ENCODE peak calls at places on chromosomes 6 and 20, in five cellular contexts. C is A172, S is GM13977, R is fibroblast of mammary gland, J is heart right ventricle. Z is an unnamed sample.
A peak's percentile ranks its signal among the peaks of the same experiment; 100 is the strongest.

GRCh38 chr6:140684776-140685550 is 1310.5 kb upstream of the CITED2 start:
- DNase-seq in R (no peak), J (no peak), C (no peak), S (no peak), Z (no peak)

GRCh38 chr6:77650098-77650663 is 2.7 kb upstream of the MEI4 start:
- DNase-seq in S (peak; percentile 21), R (no peak), C (no peak), J (peak; percentile 47), Z (peak; percentile 5)

GRCh38 chr6:2215342-2215741 is 30.1 kb downstream of the GMDS start:
- DNase-seq in J (no peak), S (no peak), C (peak; percentile 30), R (no peak), Z (no peak)

GRCh38 chr20:3896302-3896701 is 7.1 kb downstream of the PANK2 start:
- DNase-seq in J (no peak), S (no peak), R (peak; percentile 75), C (no peak), Z (no peak)

GRCh38 chr6:116016846-116017545 is 43.7 kb downstream of the FRK start:
- DNase-seq in C (no peak), J (no peak), R (no peak), S (no peak), Z (no peak)

GRCh38 chr6:39093167-39093708 is 21.7 kb downstream of the SAYSD1 start:
- DNase-seq in C (no peak), S (no peak), J (no peak), R (no peak), Z (no peak)

GRCh38 chr6:118240878-118241528 is 307.1 kb upstream of the PLN start:
- DNase-seq in R (no peak), S (no peak), J (no peak), C (no peak), Z (no peak)

GRCh38 chr6:24721461-24722215 is 2.7 kb upstream of the C6orf62 start:
- DNase-seq in R (peak; percentile 57), J (peak; percentile 84), S (peak; percentile 67), C (no peak), Z (no peak)

GRCh38 chr6:140043357-140043756 is 668.9 kb upstream of the CITED2 start:
- DNase-seq in R (peak; percentile 97), S (no peak), C (peak; percentile 98), J (no peak), Z (peak; percentile 66)

GRCh38 chr6:68252632-68253031 is 382.4 kb upstream of the ADGRB3 start:
- DNase-seq in C (no peak), S (peak; percentile 15), J (no peak), R (no peak), Z (no peak)

GRCh38 chr6:88669475-88669874 is 293.9 kb downstream of the RNGTT start:
- DNase-seq in R (no peak), S (no peak), C (no peak), J (no peak), Z (no peak)

GRCh38 chr6:17167327-17167979 is 65.6 kb downstream of the STMND1 start:
- DNase-seq in S (no peak), C (peak; percentile 48), R (peak; percentile 19), J (peak; percentile 34), Z (peak; percentile 79)

GRCh38 chr6:61809004-61809595 is 476.9 kb downstream of the KHDRBS2 start:
- DNase-seq in S (peak; percentile 12), C (peak; percentile 0), J (no peak), R (peak; percentile 10), Z (peak; percentile 5)

GRCh38 chr6:88965691-88966090 is 2.3 kb upstream of the RNGTT start:
- DNase-seq in S (no peak), R (no peak), C (no peak), J (no peak), Z (no peak)

GRCh38 chr6:26045046-26045938 is 41.9 kb upstream of the HFE start:
- DNase-seq in C (peak; percentile 85), S (peak; percentile 83), R (peak; percentile 95), J (peak; percentile 31), Z (no peak)

GRCh38 chr6:112415366-112415765 is 68.2 kb downstream of the RFPL4B start:
- DNase-seq in S (no peak), J (no peak), C (no peak), R (no peak), Z (no peak)

GRCh38 chr6:19999319-20000191 is 162.4 kb downstream of the ID4 start:
- DNase-seq in R (peak; percentile 28), C (peak; percentile 53), S (no peak), J (no peak), Z (peak; percentile 46)

GRCh38 chr20:59253325-59253724 is 47.1 kb upstream of the EDN3 start:
- DNase-seq in C (no peak), J (no peak), S (no peak), R (no peak), Z (no peak)

GRCh38 chr6:51619042-51619799 is 468.2 kb downstream of the PKHD1 start:
- DNase-seq in C (no peak), R (no peak), J (no peak), S (no peak), Z (no peak)

GRCh38 chr6:111480988-111481830 is 1.8 kb downstream of the REV3L start:
- DNase-seq in J (no peak), S (no peak), R (peak; percentile 50), C (no peak), Z (no peak)

GRCh38 chr20:58890454-58891075 is 38.0 kb downstream of the GNAS start:
- DNase-seq in S (peak; percentile 64), R (peak; percentile 72), J (peak; percentile 78), C (no peak), Z (peak; percentile 52)

GRCh38 chr20:57166568-57167291 is 99.7 kb downstream of the BMP7 start:
- DNase-seq in R (no peak), S (no peak), J (no peak), C (no peak), Z (no peak)

GRCh38 chr6:3304500-3305215 is 45.9 kb downstream of the PSMG4 start:
- DNase-seq in C (no peak), S (no peak), J (no peak), R (no peak), Z (no peak)

GRCh38 chr6:149924933-149925252 is 2.0 kb upstream of the RAET1G start:
- DNase-seq in C (no peak), J (no peak), R (no peak), S (no peak), Z (no peak)

GRCh38 chr6:100456881-100457220 is 7.9 kb downstream of the SIM1 start:
- DNase-seq in S (no peak), J (no peak), R (no peak), C (no peak), Z (no peak)

GRCh38 chr20:31890646-31891045 is 20.2 kb downstream of the TTLL9 start:
- DNase-seq in R (no peak), S (no peak), J (no peak), C (no peak), Z (no peak)

GRCh38 chr20:22974354-22974753 is 60.8 kb upstream of the SSTR4 start:
- DNase-seq in R (peak; percentile 36), S (no peak), C (peak; percentile 53), J (no peak), Z (no peak)

GRCh38 chr6:34528996-34529664 is 27.0 kb downstream of the SPDEF start:
- DNase-seq in S (no peak), R (no peak), C (no peak), J (no peak), Z (no peak)

GRCh38 chr6:106964954-106965353 is 9.6 kb downstream of the CD24 start:
- DNase-seq in J (no peak), S (no peak), R (no peak), C (no peak), Z (no peak)

GRCh38 chr6:73803562-73804221 is 107.7 kb downstream of the CD109 start:
- DNase-seq in J (peak; percentile 14), R (peak; percentile 95), S (no peak), C (peak; percentile 73), Z (peak; percentile 88)

GRCh38 chr6:36716476-36717093 is 19.0 kb downstream of the RAB44 start:
- DNase-seq in C (no peak), R (no peak), S (no peak), J (no peak), Z (no peak)

GRCh38 chr20:8756410-8756809 is 312.5 kb upstream of the PLCB4 start:
- DNase-seq in C (peak; percentile 95), R (peak; percentile 97), J (no peak), S (no peak), Z (peak; percentile 71)

GRCh38 chr20:14055127-14055742 is 59.9 kb downstream of the MACROD2 start:
- DNase-seq in R (peak; percentile 76), C (peak; percentile 59), J (no peak), S (peak; percentile 29), Z (peak; percentile 55)

GRCh38 chr6:119881416-119881815 is 531.9 kb upstream of the MAN1A1 start:
- DNase-seq in R (peak; percentile 59), S (no peak), J (no peak), C (peak; percentile 24), Z (no peak)

GRCh38 chr20:3777381-3777725 is 3.9 kb downstream of the SPEF1 start:
- DNase-seq in J (no peak), S (peak; percentile 53), R (no peak), C (no peak), Z (no peak)

GRCh38 chr6:137389150-137389664 is 105.0 kb downstream of the OLIG3 start:
- DNase-seq in J (no peak), S (peak; percentile 31), C (peak; percentile 77), R (peak; percentile 12), Z (no peak)

GRCh38 chr6:134979142-134979541 is 29.2 kb upstream of the ALDH8A1 start:
- DNase-seq in C (no peak), J (no peak), S (peak; percentile 27), R (no peak), Z (no peak)

GRCh38 chr6:159114569-159114968 is 54.6 kb upstream of the FNDC1 start:
- DNase-seq in R (no peak), C (no peak), S (no peak), J (no peak), Z (no peak)

Z was measured in H4.